ENCODE peak calls at places on chromosomes 2 and 18, in five cellular contexts. S is CD8-positive, alpha-beta T cell; M is iPS DF 6.9; W is heart right ventricle; F is heart left ventricle. P is an unnamed sample. For H3K4me1, the result is how much of the 10 kb centered on the place peaks cover.

GRCh38 chr2:239791727-239792648 is 233.2 kb downstream of the NDUFA10 start:
- DNase-seq in S (no peak), M (no peak), W (no peak), F (no peak), P (no peak)

GRCh38 chr2:201261471-201261870 is 1.1 kb downstream of the CASP8 start:
- DNase-seq in S (peak), M (no peak), W (no peak), F (no peak), P (no peak)

GRCh38 chr2:68745006-68745405 is 10.4 kb downstream of the ARHGAP25 start:
- DNase-seq in S (no peak), M (no peak), W (no peak), F (no peak), P (no peak)

GRCh38 chr2:29012211-29012681 is 31.1 kb downstream of the TOGARAM2 start:
- DNase-seq in S (peak), M (no peak), W (peak), F (peak), P (no peak)

GRCh38 chr2:172434821-172435607 is 7.6 kb downstream of the ITGA6 start:
- DNase-seq in S (peak), M (no peak), W (no peak), F (no peak), P (no peak)

GRCh38 chr18:54946149-54946581 is 13.1 kb downstream of the CCDC68 start:
- DNase-seq in S (no peak), M (no peak), W (peak), F (peak), P (no peak)

GRCh38 chr2:23788100-23788499 is 138.8 kb downstream of the ATAD2B start:
- DNase-seq in S (no peak), M (no peak), W (no peak), F (no peak), P (no peak)

GRCh38 chr2:101704816-101705565 is 7.5 kb downstream of the MAP4K4 start:
- DNase-seq in S (no peak), M (no peak), W (no peak), F (peak), P (no peak)

GRCh38 chr2:186575302-186575701 is 14.6 kb upstream of the ITGAV start:
- DNase-seq in S (no peak), M (no peak), W (peak), F (peak), P (no peak)

GRCh38 chr2:53235836-53236582 is 531.6 kb upstream of the CHAC2 start:
- DNase-seq in S (no peak), M (no peak), W (no peak), F (no peak), P (no peak)

GRCh38 chr18:41121116-41121826 is 833.8 kb upstream of the PIK3C3 start:
- DNase-seq in S (no peak), M (no peak), W (no peak), F (no peak), P (no peak)

GRCh38 chr2:15970701-15971100 is 30.4 kb downstream of the MYCN start:
- DNase-seq in S (no peak), M (no peak), W (no peak), F (no peak), P (no peak)

GRCh38 chr2:80300346-80300745 is 4.2 kb downstream of the LRRTM1 start:
- DNase-seq in S (no peak), M (no peak), W (no peak), F (no peak), P (no peak)

GRCh38 chr2:26530141-26530540 is 52.2 kb upstream of the OTOF start:
- DNase-seq in S (no peak), M (no peak), W (no peak), F (no peak), P (no peak)

GRCh38 chr2:219104107-219105050 is 43.7 kb upstream of the IHH start:
- DNase-seq in S (no peak), M (peak), W (no peak), F (no peak), P (no peak)

GRCh38 chr2:36416370-36417165 is 61.0 kb downstream of the CRIM1 start:
- DNase-seq in S (no peak), M (no peak), W (peak), F (peak), P (no peak)

GRCh38 chr18:8381801-8382459 is 227.3 kb upstream of the RAB12 start:
- DNase-seq in S (no peak), M (no peak), W (no peak), F (no peak), P (no peak)

GRCh38 chr2:54805255-54805654 is 81.8 kb downstream of the EML6 start:
- DNase-seq in S (no peak), M (no peak), W (no peak), F (no peak), P (no peak)

GRCh38 chr2:97957432-97958183 is 38.1 kb downstream of the TMEM131 start:
- DNase-seq in S (no peak), M (no peak), W (no peak), F (no peak), P (no peak)

GRCh38 chr18:68233043-68233442 is 481.9 kb downstream of the TMX3 start:
- DNase-seq in S (no peak), M (no peak), W (no peak), F (no peak), P (no peak)

GRCh38 chr2:11786191-11786590 is 39.8 kb downstream of the LPIN1 start:
- DNase-seq in S (no peak), M (no peak), W (no peak), F (no peak), P (no peak)

GRCh38 chr2:136444323-136444722 is 321.0 kb upstream of the THSD7B start:
- DNase-seq in S (no peak), M (no peak), W (no peak), F (no peak), P (no peak)

GRCh38 chr2:111663471-111663951 is 220.5 kb downstream of the ANAPC1 start:
- DNase-seq in S (no peak), M (no peak), W (no peak), F (no peak), P (no peak)
- H3K4me1 ChIP-seq in S (under half), M (under half), W (under half), F (under half), P (under half)

DNA sequence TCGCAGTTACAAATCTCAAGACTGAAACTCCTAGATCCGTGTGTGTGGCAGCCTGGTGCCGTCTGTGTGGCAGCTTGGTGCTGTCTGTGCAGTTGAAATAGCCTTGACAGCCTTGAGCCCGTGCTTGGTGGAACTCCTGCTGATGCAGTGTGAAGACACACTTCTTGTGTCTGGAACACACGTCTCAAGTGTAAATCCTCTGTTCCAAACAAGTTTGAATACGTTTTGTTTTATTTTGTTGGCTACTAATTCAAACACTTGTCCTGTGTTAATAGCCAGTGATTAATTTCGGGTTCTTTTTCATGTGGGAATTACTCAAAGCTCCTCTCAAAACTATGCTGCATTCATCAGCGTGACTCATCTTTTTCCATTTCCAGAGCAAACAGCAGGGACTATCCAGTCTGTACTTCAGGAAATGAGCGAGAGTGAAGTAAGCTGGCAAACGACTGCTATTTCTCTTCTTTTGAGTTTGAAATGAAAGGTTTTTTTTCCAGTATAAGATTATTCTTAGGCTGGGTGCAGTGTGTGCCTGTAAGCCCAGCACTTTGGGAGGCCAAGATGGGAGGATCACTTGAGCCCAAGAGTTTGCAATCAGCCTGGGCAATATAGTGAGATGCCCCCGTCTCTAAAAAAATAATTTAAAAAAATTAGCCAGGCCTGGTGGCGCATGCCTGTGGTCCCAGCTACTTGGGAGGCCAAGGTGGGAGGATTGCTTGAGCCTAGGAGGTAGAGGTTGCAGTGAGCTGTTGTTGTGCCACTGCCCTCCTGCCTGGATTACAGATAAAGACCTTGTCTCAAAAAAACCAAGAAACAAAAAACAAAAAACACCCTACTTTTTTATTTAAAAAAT is 152.9 kb downstream of the SPP2 start:
- DNase-seq in S (no peak), M (no peak), W (peak), F (no peak), P (no peak)
- H3K4me3 ChIP-seq in S (no peak), M (no peak), W (no peak), F (no peak), P (no peak)

DNA sequence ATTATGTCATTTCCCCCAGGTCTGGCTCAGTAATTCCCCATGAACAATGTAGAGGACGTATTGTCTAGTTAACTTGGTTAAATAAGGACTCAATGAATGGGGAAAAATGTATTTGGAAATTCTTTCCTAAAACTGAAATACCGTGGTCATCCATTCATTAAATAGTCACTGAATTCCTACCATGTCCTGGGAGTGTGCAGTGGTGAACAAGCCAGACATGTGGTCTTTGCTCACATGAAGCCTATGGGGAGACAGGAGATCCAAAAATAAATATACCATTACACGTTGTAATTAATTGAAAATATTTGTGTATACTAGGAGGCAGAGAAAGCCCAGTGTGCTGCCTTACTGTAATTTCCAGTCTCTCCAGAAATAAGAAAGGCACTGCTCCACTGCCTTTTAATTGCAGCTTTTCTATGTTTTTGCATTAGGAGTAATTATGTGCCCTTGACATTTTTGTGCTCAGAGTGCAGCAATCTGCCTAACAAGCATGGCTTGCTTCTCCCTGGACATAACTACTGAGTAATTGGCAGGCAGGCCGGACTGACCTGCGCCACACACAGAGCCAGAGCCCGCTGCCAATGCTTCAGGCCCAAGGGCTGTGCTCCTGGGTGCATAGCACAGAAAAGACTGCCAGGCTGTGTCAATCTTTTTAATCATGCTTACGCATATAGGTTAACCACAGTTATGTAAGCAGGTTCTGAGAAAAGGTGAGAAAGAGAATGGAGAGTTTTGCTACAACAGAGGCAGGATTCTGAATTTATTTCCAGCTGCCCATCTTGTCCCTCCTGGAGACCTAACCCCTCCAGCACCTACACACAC is 22.2 kb upstream of the TTC39C start:
- DNase-seq in S (peak), M (no peak), W (peak), F (peak), P (no peak)
- H3K4me1 ChIP-seq in S (under half), M (under half), W (under half), F (under half), P (under half)

GRCh38 chr2:85237849-85238570 is 89.8 kb downstream of the TGOLN2 start:
- DNase-seq in S (no peak), M (no peak), W (no peak), F (no peak), P (no peak)
- H3K4me3 ChIP-seq in S (no peak), M (peak), W (no peak), F (no peak), P (no peak)

GRCh38 chr2:63763336-63764056 is 78.2 kb upstream of the UGP2 start:
- DNase-seq in S (no peak), M (no peak), W (no peak), F (no peak), P (no peak)
- H3K4me1 ChIP-seq in S (under half), M (under half), W (under half), F (under half), P (under half)

GRCh38 chr18:48943333-48943732 is 7.4 kb downstream of the SMAD7 start:
- DNase-seq in S (no peak), M (no peak), W (no peak), F (no peak), P (no peak)

GRCh38 chr18:48943736-48944527 is 6.8 kb downstream of the SMAD7 start:
- DNase-seq in S (peak), M (no peak), W (no peak), F (no peak), P (no peak)

GRCh38 chr18:48942086-48942485 is 8.7 kb downstream of the SMAD7 start:
- DNase-seq in S (no peak), M (no peak), W (no peak), F (no peak), P (no peak)

GRCh38 chr18:48941672-48942071 is 9.1 kb downstream of the SMAD7 start:
- DNase-seq in S (no peak), M (no peak), W (no peak), F (peak), P (no peak)

DNA sequence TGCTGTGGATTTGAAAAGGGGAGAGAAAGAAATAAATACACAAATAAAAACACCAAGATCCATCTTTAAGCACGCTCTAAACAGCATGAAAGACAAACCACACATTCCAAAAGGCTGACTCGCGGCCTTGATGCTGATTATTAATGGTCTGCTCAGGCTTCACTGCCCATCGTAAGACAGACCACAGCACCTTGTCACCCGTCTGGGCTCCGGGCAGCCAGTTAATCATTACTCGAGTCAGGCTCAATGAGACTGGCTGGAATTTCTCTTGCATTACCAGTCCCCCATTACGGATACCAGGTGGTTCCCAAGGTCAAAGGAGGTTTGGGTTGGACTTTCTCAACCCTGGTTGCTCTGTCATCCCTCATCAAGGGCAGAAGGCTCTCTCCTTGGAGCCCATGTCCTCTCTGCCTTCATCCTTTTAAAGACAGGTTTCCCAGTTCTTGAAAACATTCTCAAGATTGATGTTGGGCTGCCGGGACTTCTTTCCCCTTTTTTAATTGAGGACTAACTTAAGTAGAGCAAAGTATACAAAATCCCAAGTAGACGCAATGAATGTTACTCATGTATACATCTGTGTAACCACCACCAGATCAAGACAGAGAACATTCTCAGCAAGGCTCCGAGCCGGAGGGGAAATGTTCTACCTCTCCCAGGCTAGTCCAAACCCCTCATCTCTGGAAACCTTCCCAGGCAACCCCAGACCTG is 8.1 kb downstream of the SMAD7 start:
- DNase-seq in S (no peak), M (no peak), W (no peak), F (no peak), P (no peak)
- H3K4me3 ChIP-seq in S (no peak), M (no peak), W (no peak), F (peak), P (no peak)

DNA sequence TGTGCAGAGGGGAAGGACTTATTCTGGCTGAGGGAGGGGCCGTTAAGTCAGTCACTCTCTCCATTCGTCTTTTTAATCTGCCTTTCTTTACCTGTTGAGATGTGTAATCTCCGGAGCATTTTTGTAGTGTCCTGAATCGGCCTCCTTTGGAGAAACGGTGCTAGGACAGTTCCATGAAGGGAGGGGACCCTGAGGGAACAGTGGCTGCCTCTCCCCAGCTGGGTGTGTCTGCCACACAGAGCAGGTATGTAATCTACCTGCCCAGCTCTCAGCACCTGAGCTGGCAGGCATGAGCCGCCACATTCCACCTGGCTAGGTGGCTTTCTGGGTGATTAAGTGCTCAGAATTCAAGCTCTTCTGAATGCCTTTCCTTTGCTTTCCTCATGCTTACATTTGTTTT is 131.2 kb downstream of the WDSUB1 start:
- DNase-seq in S (no peak), M (no peak), W (no peak), F (no peak), P (no peak)
- H3K4me1 ChIP-seq in S (under half), M (under half), W (half or more), F (under half), P (under half)

DNA sequence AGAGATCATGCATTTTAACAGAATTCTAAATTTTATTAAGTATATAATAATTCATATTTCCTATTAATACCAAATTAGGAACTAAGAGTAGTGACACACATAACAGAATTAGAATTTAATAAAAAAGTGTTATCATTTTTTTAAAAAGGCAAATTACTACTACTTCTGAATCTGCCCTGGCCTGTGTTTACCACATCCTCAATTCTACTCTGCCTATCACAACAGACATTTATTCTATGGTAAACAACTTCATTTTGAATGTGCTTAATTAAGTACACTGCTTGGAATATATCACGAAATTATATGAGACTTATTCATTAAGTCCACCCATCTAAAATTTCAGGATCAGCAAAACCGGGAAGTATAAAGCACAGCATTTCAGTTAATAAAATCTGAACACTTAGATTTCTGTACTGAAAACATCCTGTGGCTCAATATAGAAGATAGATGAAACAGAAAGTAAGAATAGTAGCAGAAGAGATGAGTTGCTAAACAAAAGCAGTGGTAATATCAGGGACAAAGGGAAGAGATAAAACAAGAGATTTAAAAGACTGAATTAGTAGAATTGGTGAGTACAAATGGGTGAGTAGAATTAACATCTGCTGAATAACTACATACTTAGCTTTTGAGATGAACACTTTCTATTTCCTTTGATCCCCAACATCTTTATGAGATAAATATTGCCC is 3.7 kb downstream of the SMC6 start:
- DNase-seq in S (no peak), M (no peak), W (no peak), F (no peak), P (no peak)
- H3K4me3 ChIP-seq in S (no peak), M (no peak), W (no peak), F (no peak), P (no peak)

DNA sequence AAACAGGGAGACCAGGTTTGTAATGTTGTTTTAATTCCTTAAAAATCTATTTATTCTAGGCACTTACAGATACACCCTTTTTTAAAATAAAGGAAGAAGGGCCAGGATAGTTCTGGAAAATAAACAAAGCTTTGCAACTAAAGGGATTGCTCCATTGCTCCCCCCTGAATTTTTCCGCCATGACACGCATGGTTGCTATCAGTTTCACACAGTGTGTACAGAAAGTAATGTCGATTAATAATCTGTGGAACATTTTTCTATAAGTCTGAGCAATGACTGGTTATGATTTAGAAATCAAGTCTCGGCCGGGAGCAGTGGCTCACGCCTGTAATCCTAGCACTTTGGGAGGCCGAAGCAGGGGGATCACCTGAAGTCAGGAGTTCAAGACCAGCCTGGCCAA is 90.8 kb downstream of the GAREM1 start:
- DNase-seq in S (no peak), M (no peak), W (no peak), F (no peak), P (no peak)
- H3K4me1 ChIP-seq in S (under half), M (under half), W (under half), F (under half), P (under half)